ENCODE peak calls at places on chromosomes 11 and 22, in eight cellular contexts. T is C1 segment of cervical spinal cord; D is stimulated activated effector memory CD8-positive, alpha-beta T cell treated with anti-CD3 and anti-CD28 coated beads, Interleukin-12 subunit alpha, Interleukin-12 subunit beta, amount 100 ng/mL, for 72 hours; Z is MM.1S; C is activated CD4-positive, alpha-beta T cell treated with anti-CD3 and anti-CD28 coated beads for 24 hours; H is hippocampal formation; B is MV-4-11; R is activated CD8-positive, alpha-beta memory T cell treated with anti-CD3 and anti-CD28 coated beads for 48 hours. V is an unnamed sample.

GRCh38 chr11:110565690-110566336 is 136.1 kb downstream of the FDX1 start:
- DNase-seq in T (no peak), B (no peak), C (no peak), R (no peak), H (no peak), D (no peak), Z (peak), V (no peak)

GRCh38 chr11:86698634-86699033 is 26.2 kb upstream of the ME3 start:
- DNase-seq in H (no peak), T (no peak), B (no peak), Z (no peak), R (no peak), C (no peak), D (no peak), V (no peak)

GRCh38 chr11:128367573-128367972 is 219.8 kb downstream of the ETS1 start:
- DNase-seq in R (no peak), D (peak), H (no peak), Z (peak), T (no peak), B (no peak), C (no peak), V (peak)

GRCh38 chr22:30866216-30866615 is 102.4 kb downstream of the MORC2 start:
- DNase-seq in T (no peak), C (no peak), D (no peak), R (no peak), H (no peak), Z (no peak), B (no peak), V (no peak)

GRCh38 chr22:46646531-46647211 is 26.5 kb downstream of the GRAMD4 start:
- DNase-seq in T (no peak), Z (no peak), C (no peak), B (no peak), D (no peak), H (no peak), R (no peak), V (no peak)

GRCh38 chr11:79019277-79019676 is 421.6 kb downstream of the TENM4 start:
- DNase-seq in Z (no peak), H (no peak), T (no peak), C (no peak), B (no peak), D (no peak), R (no peak), V (no peak)

GRCh38 chr11:90208857-90209256 is 14.0 kb downstream of the CHORDC1 start:
- DNase-seq in B (no peak), C (no peak), D (no peak), T (no peak), Z (no peak), H (no peak), R (no peak), V (no peak)

GRCh38 chr11:114166897-114167323 is 107.4 kb downstream of the ZBTB16 start:
- DNase-seq in D (no peak), R (no peak), B (peak), C (no peak), Z (peak), T (no peak), H (peak), V (peak)

GRCh38 chr11:128824199-128825049 is 42.7 kb downstream of the KCNJ1 start:
- DNase-seq in R (no peak), T (no peak), H (no peak), D (no peak), B (no peak), C (no peak), Z (no peak), V (no peak)

GRCh38 chr11:67267188-67268035 is 1.1 kb downstream of the GRK2 start:
- DNase-seq in R (no peak), Z (peak), D (no peak), T (no peak), C (no peak), B (no peak), H (no peak), V (peak)

GRCh38 chr11:112412383-112412782 is 151.7 kb upstream of the PLET1 start:
- DNase-seq in C (no peak), B (no peak), D (no peak), H (no peak), R (no peak), T (no peak), Z (no peak), V (no peak)

GRCh38 chr11:17230867-17231851 is 23.4 kb upstream of the PIK3C2A start:
- DNase-seq in C (peak), B (peak), T (no peak), R (no peak), Z (peak), H (no peak), D (no peak), V (peak)

GRCh38 chr22:19921544-19922081 is 20.0 kb upstream of the COMT start:
- DNase-seq in R (no peak), H (no peak), T (no peak), B (no peak), D (no peak), C (no peak), Z (no peak), V (no peak)

GRCh38 chr22:20758688-20759087 is 15.2 kb upstream of the SERPIND1 start:
- DNase-seq in R (no peak), C (no peak), Z (no peak), H (no peak), D (no peak), B (no peak), T (no peak), V (no peak)

GRCh38 chr11:107359701-107360100 is 97.9 kb downstream of the CWF19L2 start:
- DNase-seq in B (no peak), C (no peak), R (no peak), H (no peak), D (no peak), Z (no peak), T (no peak), V (no peak)

GRCh38 chr11:112805658-112806057 is 155.6 kb upstream of the NCAM1 start:
- DNase-seq in B (no peak), D (no peak), T (no peak), R (no peak), H (no peak), Z (no peak), C (no peak), V (no peak)

GRCh38 chr22:44924724-44925123 is 85.1 kb downstream of the PHF21B start:
- DNase-seq in D (no peak), T (no peak), B (no peak), Z (no peak), R (no peak), C (no peak), H (no peak), V (no peak)

GRCh38 chr11:66686801-66687750 is 9.4 kb upstream of the RBM4B start:
- DNase-seq in D (no peak), R (no peak), C (no peak), T (no peak), H (no peak), Z (no peak), B (no peak), V (no peak)

GRCh38 chr11:121464352-121464946 is 11.7 kb upstream of the SORL1-AS1 start:
- DNase-seq in H (no peak), Z (no peak), R (peak), T (peak), D (peak), B (peak), C (peak), V (no peak)

GRCh38 chr11:36258730-36259360 is 30.4 kb downstream of the COMMD9 start:
- DNase-seq in Z (peak), H (peak), R (no peak), D (no peak), B (peak), C (no peak), T (peak), V (peak)

GRCh38 chr22:18950141-18950540 is 14.0 kb upstream of the PRODH start:
- DNase-seq in D (no peak), B (no peak), T (no peak), H (no peak), R (no peak), C (no peak), Z (no peak), V (no peak)

GRCh38 chr11:3000032-3000961 is 8.2 kb upstream of the NAP1L4 start:
- DNase-seq in D (no peak), T (peak), Z (no peak), R (no peak), B (no peak), C (no peak), H (peak), V (no peak)

GRCh38 chr22:16936625-16937024 is 71.4 kb downstream of the GAB4 start:
- DNase-seq in H (no peak), T (no peak), R (no peak), B (no peak), Z (no peak), D (no peak), C (no peak), V (no peak)

GRCh38 chr11:10397226-10397987 is 57.7 kb upstream of the AMPD3 start:
- DNase-seq in R (no peak), D (no peak), C (no peak), T (no peak), B (peak), H (no peak), Z (no peak), V (no peak)

GRCh38 chr22:27358096-27358870 is 443.3 kb downstream of the MN1 start:
- DNase-seq in Z (no peak), B (no peak), R (no peak), T (no peak), D (no peak), H (no peak), C (no peak), V (no peak)

GRCh38 chr11:132453411-132453810 is 1078.9 kb downstream of the OPCML start:
- DNase-seq in D (no peak), R (no peak), T (no peak), Z (no peak), C (no peak), B (no peak), H (no peak), V (no peak)

GRCh38 chr11:12840871-12841516 is 166.8 kb downstream of the TEAD1 start:
- DNase-seq in H (no peak), T (no peak), Z (no peak), R (no peak), C (no peak), D (no peak), B (no peak), V (no peak)

GRCh38 chr22:29700949-29701927 is 18.6 kb upstream of the CABP7 start:
- DNase-seq in C (no peak), R (no peak), B (no peak), D (no peak), H (no peak), T (no peak), Z (no peak), V (peak)

GRCh38 chr11:108906329-108906728 is 241.5 kb downstream of the DDX10 start:
- DNase-seq in D (no peak), T (no peak), R (no peak), Z (no peak), B (no peak), H (no peak), C (no peak), V (no peak)

GRCh38 chr11:43830928-43831440 is 49.6 kb upstream of the ALKBH3 start:
- DNase-seq in H (no peak), D (peak), B (peak), Z (no peak), R (no peak), C (peak), T (no peak), V (no peak)

GRCh38 chr11:69003866-69004311 is 9.2 kb downstream of the MRGPRF start:
- DNase-seq in T (no peak), B (no peak), R (no peak), H (no peak), C (no peak), Z (no peak), D (no peak), V (no peak)

GRCh38 chr11:120182790-120183491 is 27.9 kb upstream of the OAF start:
- DNase-seq in R (no peak), C (no peak), H (peak), T (no peak), B (peak), D (no peak), Z (no peak), V (peak)

GRCh38 chr11:113317297-113317696 is 2.9 kb downstream of the TTC12 start:
- DNase-seq in H (no peak), B (no peak), Z (no peak), C (no peak), D (no peak), T (no peak), R (no peak), V (no peak)

GRCh38 chr11:76712125-76712524 is 41.6 kb upstream of the LRRC32 start:
- DNase-seq in T (no peak), H (no peak), B (no peak), C (no peak), R (no peak), Z (no peak), D (no peak), V (no peak)

GRCh38 chr11:122703541-122704272 is 48.2 kb downstream of the UBASH3B start:
- DNase-seq in B (no peak), Z (no peak), C (no peak), H (no peak), R (peak), T (no peak), D (peak), V (no peak)

GRCh38 chr11:26696330-26696729 is 25.5 kb downstream of the SLC5A12 start:
- DNase-seq in T (no peak), Z (no peak), C (no peak), H (no peak), B (no peak), D (no peak), R (no peak), V (no peak)

V was measured in NAMALWA.